ENCODE peak calls at places on chromosomes 4 and X, in nine cellular contexts. J is K562; S is psoas muscle; U is upper lobe of left lung; C is A549; M is GM23338; Y is CD4-positive, alpha-beta T cell; G is pancreas; K is right lobe of liver. T is an unnamed sample.

GRCh38 chr4:183320211-183321068 is at the start of gene CLDN22:
- ATAC-seq in J (no peak), S (no peak), U (no peak), C (no peak), M (no peak), Y (no peak), G (no peak), K (no peak), T (no peak)

GRCh38 chr4:140995058-140995457 is 138.2 kb downstream of the RNF150 start:
- ATAC-seq in J (no peak), S (no peak), U (no peak), C (no peak), M (no peak), Y (no peak), G (peak; percentile 91), K (peak; percentile 67), T (peak; percentile 38)

GRCh38 chrX:39899876-39900787 is 197.6 kb downstream of the BCOR start:
- ATAC-seq in J (no peak), S (no peak), U (no peak), C (no peak), M (no peak), Y (no peak), G (no peak), K (no peak), T (no peak)

GRCh38 chr4:135281230-135281629 is 1079.6 kb upstream of the PABPC4L start:
- ATAC-seq in J (no peak), S (no peak), U (no peak), C (no peak), M (no peak), Y (no peak), G (no peak), K (no peak), T (no peak)

GRCh38 chr4:4618846-4619245 is 77.0 kb upstream of the STX18 start:
- ATAC-seq in J (no peak), S (no peak), U (no peak), C (no peak), M (no peak), Y (no peak), G (no peak), K (no peak), T (no peak)

GRCh38 chr4:140706276-140706625 is 49.9 kb downstream of the TBC1D9 start:
- ATAC-seq in J (no peak), S (no peak), U (no peak), C (no peak), M (no peak), Y (no peak), G (no peak), K (peak; percentile 41), T (no peak)

GRCh38 chrX:13755254-13755653 is 20.7 kb downstream of the OFD1 start:
- ATAC-seq in J (no peak), S (no peak), U (no peak), C (no peak), M (no peak), Y (peak; percentile 87), G (no peak), K (no peak), T (no peak)

GRCh38 chrX:81414630-81415029 is 212.7 kb downstream of the SH3BGRL start:
- ATAC-seq in J (no peak), S (no peak), U (no peak), C (no peak), M (no peak), Y (no peak), G (no peak), K (no peak), T (no peak)

GRCh38 chr4:86910820-86911684 is 18.8 kb upstream of the C4orf36 start:
- ATAC-seq in J (no peak), S (no peak), U (no peak), C (no peak), M (no peak), Y (no peak), G (no peak), K (no peak), T (no peak)

GRCh38 chrX:135543924-135544323 is 23.5 kb downstream of the INTS6L start:
- ATAC-seq in J (peak; percentile 88), S (no peak), U (no peak), C (no peak), M (peak; percentile 81), Y (no peak), G (peak; percentile 29), K (no peak), T (no peak)

GRCh38 chrX:14398725-14399124 is 130.6 kb upstream of the GLRA2 start:
- ATAC-seq in J (no peak), S (no peak), U (no peak), C (no peak), M (no peak), Y (no peak), G (peak; percentile 36), K (no peak), T (no peak)

GRCh38 chrX:31228415-31228832 is 156.6 kb upstream of the FTHL17 start:
- ATAC-seq in J (no peak), S (peak; percentile 13), U (peak; percentile 90), C (no peak), M (no peak), Y (no peak), G (peak; percentile 63), K (no peak), T (peak; percentile 79)

GRCh38 chr4:57378766-57379165 is 268.6 kb upstream of the IGFBP7 start:
- ATAC-seq in J (no peak), S (no peak), U (no peak), C (no peak), M (no peak), Y (no peak), G (no peak), K (no peak), T (no peak)

GRCh38 chr4:40875507-40876150 is 125.9 kb downstream of the NSUN7 start:
- ATAC-seq in J (no peak), S (no peak), U (no peak), C (no peak), M (no peak), Y (no peak), G (peak; percentile 80), K (no peak), T (no peak)

GRCh38 chrX:31168596-31168995 is 96.8 kb upstream of the FTHL17 start:
- ATAC-seq in J (no peak), S (no peak), U (no peak), C (no peak), M (no peak), Y (no peak), G (no peak), K (no peak), T (no peak)

GRCh38 chr4:157314906-157315305 is 94.4 kb downstream of the GRIA2 start:
- ATAC-seq in J (no peak), S (no peak), U (no peak), C (no peak), M (no peak), Y (no peak), G (no peak), K (no peak), T (no peak)

GRCh38 chrX:39020051-39020669 is 218.9 kb downstream of the MID1IP1 start:
- ATAC-seq in J (no peak), S (no peak), U (no peak), C (no peak), M (no peak), Y (no peak), G (no peak), K (no peak), T (no peak)

GRCh38 chr4:157246959-157247358 is 26.4 kb downstream of the GRIA2 start:
- ATAC-seq in J (no peak), S (no peak), U (no peak), C (no peak), M (no peak), Y (no peak), G (no peak), K (no peak), T (peak; percentile 43)

GRCh38 chr4:26342328-26343040 is 21.7 kb downstream of the RBPJ start:
- ATAC-seq in J (peak; percentile 52), S (peak; percentile 86), U (peak; percentile 86), C (peak; percentile 68), M (no peak), Y (no peak), G (peak; percentile 69), K (no peak), T (no peak)

GRCh38 chrX:137195296-137195695 is 161.5 kb upstream of the GPR101 start:
- ATAC-seq in J (no peak), S (no peak), U (no peak), C (no peak), M (no peak), Y (no peak), G (no peak), K (no peak), T (no peak)

GRCh38 chrX:137195991-137196390 is 162.2 kb upstream of the GPR101 start:
- ATAC-seq in J (no peak), S (no peak), U (no peak), C (no peak), M (no peak), Y (no peak), G (peak; percentile 41), K (no peak), T (no peak)

GRCh38 chrX:137198040-137198439 is 164.2 kb upstream of the GPR101 start:
- ATAC-seq in J (no peak), S (no peak), U (no peak), C (no peak), M (no peak), Y (no peak), G (no peak), K (no peak), T (no peak)

GRCh38 chrX:137194164-137194563 is 160.4 kb upstream of the GPR101 start:
- ATAC-seq in J (peak; percentile 85), S (no peak), U (no peak), C (peak; percentile 50), M (peak; percentile 86), Y (peak; percentile 46), G (peak; percentile 57), K (peak; percentile 83), T (no peak)
- TF ChIP-seq CTCF in J (peak; percentile 65), S (peak; percentile 39), U (no peak), C (peak; percentile 29), M (peak; percentile 56), Y (peak; percentile 54), G (no peak), K (peak; percentile 60), T (peak; percentile 22)

GRCh38 chr4:3473251-3473942 is 10.3 kb downstream of the DOK7 start:
- ATAC-seq in J (peak; percentile 21), S (peak; percentile 39), U (no peak), C (no peak), M (peak; percentile 21), Y (no peak), G (peak; percentile 30), K (no peak), T (no peak)
- H3K27ac ChIP-seq in J (no peak overlapping the region), S (peak overlapping the region; percentile 23), U (no peak overlapping the region), C (no peak overlapping the region), M (no peak overlapping the region), Y (no peak overlapping the region), G (no peak overlapping the region), K (no peak overlapping the region), T (no peak overlapping the region)

DNA sequence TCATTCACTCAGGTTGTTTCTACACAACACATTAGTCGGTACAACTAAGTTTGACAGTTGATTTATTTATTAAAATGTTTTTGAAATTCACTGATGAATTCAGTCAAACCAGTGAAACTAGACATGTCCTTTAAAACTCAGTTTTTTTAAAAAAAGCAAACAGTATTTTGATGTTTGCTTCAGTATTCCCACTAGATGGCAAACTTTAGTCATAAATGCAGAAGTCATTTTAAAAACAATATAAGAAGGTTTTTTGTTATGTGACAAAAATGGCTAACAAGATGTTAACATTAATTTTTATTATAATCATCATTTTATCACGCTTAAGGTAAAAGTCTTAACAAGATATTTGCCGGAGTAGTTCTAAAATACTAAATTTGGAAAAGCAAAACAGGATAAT is 1337.8 kb upstream of the DIAPH2 start:
- ATAC-seq in J (no peak), S (no peak), U (no peak), C (no peak), M (no peak), Y (no peak), G (no peak), K (no peak), T (no peak)
- TF ChIP-seq CTCF in J (no peak), S (peak; percentile 7), U (no peak), C (no peak), M (peak; percentile 51), Y (no peak), G (no peak), K (peak; percentile 28), T (no peak)

GRCh38 chr4:8319731-8320385 is 50.3 kb downstream of the HTRA3 start:
- ATAC-seq in J (no peak), S (peak; percentile 73), U (peak; percentile 34), C (no peak), M (no peak), Y (no peak), G (no peak), K (peak; percentile 55), T (peak; percentile 75)
- H3K27ac ChIP-seq in J (no peak overlapping the region), S (peak overlapping the region; percentile 76), U (peak overlapping the region; percentile 62), C (no peak overlapping the region), M (no peak overlapping the region), Y (no peak overlapping the region), G (no peak overlapping the region), K (no peak overlapping the region), T (peak overlapping the region; percentile 88)

T was measured in gastroesophageal sphincter.